ENCODE peak calls at places on chromosomes 16 and 17, in four cellular contexts. One of them, this sample, is unnamed. For H3K4me1, the result is how much of the 10 kb centered on the place peaks cover.

GRCh38 chr17:48160177-48160967 is 52.8 kb downstream of the SNX11 start:
- DNase-seq in IMR-90: no peak
- DNase-seq in H1: peak
- DNase-seq in H9: peak
- DNase-seq in this sample: peak

GRCh38 chr17:7438050-7438614 is 1.2 kb upstream of the FGF11 start:
- DNase-seq in IMR-90: no peak
- DNase-seq in H1: peak
- DNase-seq in H9: peak
- DNase-seq in this sample: peak

GRCh38 chr17:48500435-48501426 is 30.1 kb downstream of the HOXB1 start:
- DNase-seq in IMR-90: peak
- DNase-seq in H1: no peak
- DNase-seq in H9: peak
- DNase-seq in this sample: peak

GRCh38 chr16:57299009-57299718 is 14.7 kb upstream of the PLLP start:
- DNase-seq in IMR-90: no peak
- DNase-seq in H1: peak
- DNase-seq in H9: no peak
- DNase-seq in this sample: no peak

GRCh38 chr16:57028086-57028485 is 38.7 kb downstream of the NLRC5 start:
- DNase-seq in IMR-90: no peak
- DNase-seq in H1: no peak
- DNase-seq in H9: peak
- DNase-seq in this sample: peak

GRCh38 chr16:3950343-3951193 is 70.1 kb upstream of the CREBBP start:
- DNase-seq in IMR-90: peak
- DNase-seq in H1: no peak
- DNase-seq in H9: no peak
- DNase-seq in this sample: no peak

GRCh38 chr17:50199651-50200446 is 1.6 kb downstream of the COL1A1 start:
- DNase-seq in IMR-90: peak
- DNase-seq in H1: peak
- DNase-seq in H9: peak
- DNase-seq in this sample: peak

GRCh38 chr16:77298638-77299360 is 99.6 kb downstream of the SYCE1L start:
- DNase-seq in IMR-90: peak
- DNase-seq in H1: no peak
- DNase-seq in H9: no peak
- DNase-seq in this sample: peak

GRCh38 chr16:49441366-49441780 is 67.8 kb downstream of the C16orf78 start:
- DNase-seq in IMR-90: no peak
- DNase-seq in H1: peak
- DNase-seq in H9: peak
- DNase-seq in this sample: peak

GRCh38 chr17:32141690-32142037 is 638 bp upstream of the RHOT1 start:
- DNase-seq in IMR-90: no peak
- DNase-seq in H1: no peak
- DNase-seq in H9: no peak
- DNase-seq in this sample: no peak

GRCh38 chr16:67594956-67595355 is 32.6 kb downstream of the CTCF start:
- DNase-seq in IMR-90: peak
- DNase-seq in H1: no peak
- DNase-seq in H9: no peak
- DNase-seq in this sample: peak

GRCh38 chr16:62149646-62150045 is 113.4 kb upstream of the CDH8 start:
- DNase-seq in IMR-90: no peak
- DNase-seq in H1: no peak
- DNase-seq in H9: no peak
- DNase-seq in this sample: peak

GRCh38 chr17:47252209-47252608 is 1.4 kb upstream of the ITGB3 start:
- DNase-seq in IMR-90: no peak
- DNase-seq in H1: no peak
- DNase-seq in H9: no peak
- DNase-seq in this sample: peak

GRCh38 chr16:78596996-78597422 is 497.6 kb downstream of the WWOX start:
- DNase-seq in IMR-90: no peak
- DNase-seq in H1: no peak
- DNase-seq in H9: no peak
- DNase-seq in this sample: no peak

GRCh38 chr17:32275060-32276042 is 9.7 kb downstream of the RHBDL3 start:
- DNase-seq in IMR-90: peak
- DNase-seq in H1: peak
- DNase-seq in H9: peak
- DNase-seq in this sample: peak

GRCh38 chr16:28549301-28549899 is 4.3 kb upstream of the SGF29 start:
- DNase-seq in IMR-90: peak
- DNase-seq in H1: no peak
- DNase-seq in H9: no peak
- DNase-seq in this sample: no peak

GRCh38 chr17:75843577-75844529 is at the start of gene UNC13D:
- DNase-seq in IMR-90: no peak
- DNase-seq in H1: no peak
- DNase-seq in H9: peak
- DNase-seq in this sample: no peak

GRCh38 chr17:14329900-14330491 is 29.1 kb downstream of the HS3ST3B1 start:
- DNase-seq in IMR-90: no peak
- DNase-seq in H1: no peak
- DNase-seq in H9: no peak
- DNase-seq in this sample: no peak

GRCh38 chr17:8744086-8744781 is 402 bp downstream of the CCDC42 start:
- DNase-seq in IMR-90: no peak
- DNase-seq in H1: no peak
- DNase-seq in H9: peak
- DNase-seq in this sample: no peak

DNA sequence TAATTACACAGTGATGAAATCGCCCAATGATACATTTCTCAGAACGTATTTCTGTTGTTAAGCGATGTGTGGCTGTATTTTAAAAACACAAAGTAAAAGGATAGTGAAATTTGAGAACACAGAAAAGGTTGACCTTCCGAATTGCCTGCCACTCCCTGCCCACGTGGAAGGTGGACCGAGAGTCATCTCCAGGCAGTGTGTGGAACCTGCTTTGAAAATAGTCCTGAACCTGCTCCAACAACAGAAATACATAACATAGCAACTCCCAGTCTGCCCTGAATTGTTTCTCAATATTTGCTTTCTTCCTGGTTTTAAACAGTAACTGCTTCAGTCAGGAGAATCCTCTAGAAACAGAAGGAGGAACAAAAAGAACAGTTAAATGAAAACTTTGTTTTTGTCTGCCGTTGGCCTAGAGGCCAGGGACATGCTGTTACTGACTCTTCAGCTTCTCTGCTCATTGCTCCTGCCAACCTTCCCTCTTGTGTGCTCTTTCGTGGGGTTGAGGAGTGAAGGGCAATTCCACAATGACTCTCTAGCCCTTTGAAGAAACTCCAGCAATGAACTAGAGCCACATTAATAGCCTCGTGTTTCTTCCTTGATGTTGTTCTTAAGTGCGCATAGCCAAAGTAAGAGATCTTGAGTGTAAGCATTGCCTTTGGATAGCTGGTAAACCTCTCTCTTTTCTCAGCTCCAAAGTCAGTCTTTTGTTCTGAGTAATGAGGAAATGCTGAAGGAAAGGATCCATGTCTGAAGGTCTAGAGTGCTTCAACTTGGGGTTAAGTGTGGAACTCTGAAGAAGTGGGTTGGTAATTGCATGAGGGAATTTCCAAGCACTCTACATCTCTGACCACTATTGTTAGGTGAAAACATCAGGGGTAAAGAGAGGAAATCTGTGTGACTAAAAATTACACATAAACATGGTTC is 452.5 kb upstream of the CCL2 start:
- DNase-seq in IMR-90: no peak
- DNase-seq in H1: no peak
- DNase-seq in H9: no peak
- DNase-seq in this sample: no peak
- H4K5ac ChIP-seq in IMR-90: no peak
- H4K5ac ChIP-seq in H1: no peak
- H4K5ac ChIP-seq in H9: no peak
- H4K5ac ChIP-seq in this sample: no peak

GRCh38 chr17:78347453-78347852 is 12.4 kb downstream of the SOCS3 start:
- DNase-seq in IMR-90: no peak
- DNase-seq in H1: no peak
- DNase-seq in H9: no peak
- DNase-seq in this sample: no peak
- H3K4me1 ChIP-seq in IMR-90: under half
- H3K4me1 ChIP-seq in H1: under half
- H3K4me1 ChIP-seq in H9: under half
- H3K4me1 ChIP-seq in this sample: under half

GRCh38 chr17:20156196-20157077 is 147.3 kb downstream of the SPECC1 start:
- DNase-seq in IMR-90: peak
- DNase-seq in H1: no peak
- DNase-seq in H9: no peak
- DNase-seq in this sample: peak
- H3K23ac ChIP-seq in IMR-90: peak
- H3K23ac ChIP-seq in H1: no peak
- H3K23ac ChIP-seq in H9: no peak
- H3K23ac ChIP-seq in this sample: no peak

DNA sequence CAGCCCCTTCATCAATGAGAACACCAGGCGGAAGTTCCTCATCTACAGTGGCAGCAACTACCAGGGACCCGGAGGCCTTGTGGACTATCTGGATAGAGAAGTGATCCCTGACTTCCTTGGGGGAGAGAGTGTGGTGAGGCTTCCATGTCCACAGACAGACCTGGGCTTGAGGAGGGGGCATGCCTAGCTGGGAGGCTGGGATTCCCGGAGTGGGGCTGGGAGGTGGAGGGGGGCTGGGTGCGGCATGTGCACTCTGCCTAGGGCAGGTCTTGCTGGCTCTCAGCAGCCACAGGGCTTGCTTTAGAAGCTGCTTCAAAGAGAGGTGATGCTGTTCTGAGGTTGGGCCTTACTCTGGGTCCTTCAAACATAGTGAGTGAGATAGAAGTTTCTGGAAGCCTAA is 27.8 kb downstream of the NAGPA start:
- DNase-seq in IMR-90: no peak
- DNase-seq in H1: no peak
- DNase-seq in H9: no peak
- DNase-seq in this sample: no peak
- H4K5ac ChIP-seq in IMR-90: no peak
- H4K5ac ChIP-seq in H1: no peak
- H4K5ac ChIP-seq in H9: no peak
- H4K5ac ChIP-seq in this sample: no peak

DNA sequence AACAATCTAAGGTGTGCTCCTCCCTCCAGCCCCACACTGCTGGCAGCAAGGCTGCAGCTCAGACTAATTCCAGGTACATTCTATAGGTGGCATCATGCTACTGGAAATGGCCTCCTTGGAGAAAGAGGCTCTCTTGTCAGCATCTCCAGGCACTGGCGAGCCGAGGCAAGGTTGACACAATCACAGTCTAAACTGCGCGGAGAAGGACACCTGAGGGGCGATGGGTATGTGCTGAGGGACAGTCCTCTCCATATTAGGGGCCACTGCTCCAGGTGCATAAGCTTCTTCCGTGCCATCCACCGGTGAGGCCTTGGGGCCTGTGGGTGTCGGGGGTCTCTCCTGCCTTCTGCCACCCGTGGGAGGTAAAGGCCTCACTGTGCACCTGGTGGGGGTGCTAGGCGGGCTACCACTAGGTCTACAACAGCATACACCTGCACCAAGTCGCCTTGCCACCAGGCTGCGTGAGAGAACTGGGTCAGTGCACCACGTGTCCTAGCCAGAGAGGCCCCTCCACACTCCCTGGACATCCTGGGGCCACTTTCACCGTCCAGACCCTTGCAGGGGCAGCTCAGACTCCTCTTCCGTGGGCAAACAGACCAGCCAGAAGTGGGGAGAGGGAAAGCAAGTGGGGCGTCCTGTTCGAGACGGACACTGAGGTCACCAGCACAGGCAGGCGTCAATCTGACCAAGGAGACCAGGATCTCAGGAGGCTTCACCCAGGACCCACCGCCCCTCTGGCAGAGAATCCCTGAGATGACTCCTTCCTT is 12.1 kb upstream of the CBX8 start:
- DNase-seq in IMR-90: no peak
- DNase-seq in H1: peak
- DNase-seq in H9: peak
- DNase-seq in this sample: peak
- H3K4me1 ChIP-seq in IMR-90: under half
- H3K4me1 ChIP-seq in H1: under half
- H3K4me1 ChIP-seq in H9: under half
- H3K4me1 ChIP-seq in this sample: under half

GRCh38 chr16:72203401-72203800 is 31.4 kb upstream of the PMFBP1 start:
- DNase-seq in IMR-90: peak
- DNase-seq in H1: no peak
- DNase-seq in H9: no peak
- DNase-seq in this sample: no peak

GRCh38 chr16:72198641-72199250 is 26.8 kb upstream of the PMFBP1 start:
- DNase-seq in IMR-90: no peak
- DNase-seq in H1: no peak
- DNase-seq in H9: peak
- DNase-seq in this sample: no peak

GRCh38 chr16:72201387-72201786 is 29.4 kb upstream of the PMFBP1 start:
- DNase-seq in IMR-90: no peak
- DNase-seq in H1: no peak
- DNase-seq in H9: no peak
- DNase-seq in this sample: no peak

GRCh38 chr16:72199938-72200337 is 28.0 kb upstream of the PMFBP1 start:
- DNase-seq in IMR-90: no peak
- DNase-seq in H1: no peak
- DNase-seq in H9: no peak
- DNase-seq in this sample: no peak

GRCh38 chr16:72202014-72202413 is 30.1 kb upstream of the PMFBP1 start:
- DNase-seq in IMR-90: no peak
- DNase-seq in H1: no peak
- DNase-seq in H9: no peak
- DNase-seq in this sample: no peak
- H3K23ac ChIP-seq in IMR-90: no peak
- H3K23ac ChIP-seq in H1: no peak
- H3K23ac ChIP-seq in H9: no peak
- H3K23ac ChIP-seq in this sample: no peak

GRCh38 chr17:55661963-55662834 is 60.5 kb downstream of the TMEM100 start:
- DNase-seq in IMR-90: no peak
- DNase-seq in H1: no peak
- DNase-seq in H9: no peak
- DNase-seq in this sample: no peak

GRCh38 chr17:55660171-55660886 is 62.3 kb downstream of the TMEM100 start:
- DNase-seq in IMR-90: no peak
- DNase-seq in H1: no peak
- DNase-seq in H9: no peak
- DNase-seq in this sample: no peak

GRCh38 chr17:55661359-55661758 is 61.3 kb downstream of the TMEM100 start:
- DNase-seq in IMR-90: no peak
- DNase-seq in H1: no peak
- DNase-seq in H9: no peak
- DNase-seq in this sample: no peak

GRCh38 chr17:55663395-55663794 is 59.3 kb downstream of the TMEM100 start:
- DNase-seq in IMR-90: no peak
- DNase-seq in H1: no peak
- DNase-seq in H9: no peak
- DNase-seq in this sample: no peak

DNA sequence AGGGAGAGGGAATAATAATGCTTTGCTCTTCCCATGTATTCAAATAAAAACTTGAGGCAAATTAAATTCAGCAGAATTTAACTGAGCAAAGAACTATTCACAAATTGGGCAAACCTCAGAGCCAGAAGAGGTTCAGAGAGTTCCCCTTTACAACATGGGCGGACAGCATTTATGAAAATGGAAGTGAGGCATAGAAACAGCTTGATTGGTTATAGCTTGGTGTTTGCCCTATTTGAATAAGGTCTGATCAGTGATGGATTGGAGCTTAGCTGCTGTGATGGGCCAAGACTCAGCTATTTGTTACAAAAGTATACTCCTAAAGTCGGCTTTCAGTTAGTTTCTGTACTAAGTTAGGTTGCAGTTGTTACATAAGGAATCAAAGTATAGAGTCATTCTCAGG is 63.0 kb downstream of the TMEM100 start:
- DNase-seq in IMR-90: no peak
- DNase-seq in H1: no peak
- DNase-seq in H9: no peak
- DNase-seq in this sample: no peak
- H4K5ac ChIP-seq in IMR-90: no peak
- H4K5ac ChIP-seq in H1: no peak
- H4K5ac ChIP-seq in H9: no peak
- H4K5ac ChIP-seq in this sample: no peak

This sample was measured in mesendoderm.